ENCODE peak calls at places on chromosomes 16 and 17, in seven cellular contexts. I, A, Y, R, O, S and V are unnamed samples.
A peak's percentile ranks its signal among the peaks of the same experiment; 100 is the strongest.

GRCh38 chr16:75062135-75062943 is 54.2 kb downstream of the LDHD start:
- DNase-seq in O (no peak), R (no peak), I (no peak), S (no peak), A (no peak), Y (no peak), V (peak; percentile 69)

GRCh38 chr16:52603015-52603414 is 56.1 kb upstream of the TOX3 start:
- DNase-seq in R (no peak), A (no peak), I (no peak), Y (no peak), O (no peak), S (no peak), V (no peak)

GRCh38 chr17:38761612-38762011 is 9.1 kb downstream of the PSMB3 start:
- DNase-seq in R (peak; percentile 42), A (no peak), Y (peak; percentile 66), S (no peak), O (peak; percentile 36), I (peak; percentile 28), V (peak; percentile 32)

GRCh38 chr17:10266477-10266876 is 68.1 kb upstream of the GAS7 start:
- DNase-seq in I (no peak), R (no peak), O (no peak), Y (no peak), A (no peak), S (no peak), V (no peak)

GRCh38 chr17:62680541-62681052 is 53.1 kb downstream of the MRC2 start:
- DNase-seq in R (no peak), O (no peak), S (no peak), A (no peak), I (no peak), Y (no peak), V (no peak)

GRCh38 chr17:3534881-3535252 is 22.7 kb downstream of the TRPV3 start:
- DNase-seq in Y (no peak), R (no peak), I (no peak), S (no peak), O (peak; percentile 10), A (no peak), V (peak; percentile 10)

GRCh38 chr16:84408314-84408690 is 40.0 kb downstream of the ATP2C2 start:
- DNase-seq in I (no peak), A (no peak), O (no peak), Y (no peak), R (no peak), S (no peak), V (no peak)

GRCh38 chr16:2992383-2993081 is 12.3 kb upstream of the PKMYT1 start:
- DNase-seq in O (no peak), R (no peak), Y (no peak), I (no peak), A (no peak), S (no peak), V (no peak)

GRCh38 chr16:1180772-1181714 is 28.1 kb downstream of the CACNA1H start:
- DNase-seq in S (no peak), I (no peak), O (no peak), A (no peak), Y (peak; percentile 12), R (no peak), V (no peak)

GRCh38 chr16:85313541-85314208 is 201.4 kb upstream of the CIBAR2 start:
- DNase-seq in S (no peak), I (no peak), O (no peak), Y (no peak), A (no peak), R (no peak), V (peak; percentile 21)

GRCh38 chr16:51621610-51622009 is 470.5 kb upstream of the SALL1 start:
- DNase-seq in Y (no peak), O (no peak), I (no peak), A (no peak), S (no peak), R (no peak), V (no peak)

GRCh38 chr17:57104461-57105175 is 19.6 kb downstream of the AKAP1 start:
- DNase-seq in S (no peak), Y (no peak), I (no peak), O (no peak), A (no peak), R (peak; percentile 23), V (peak; percentile 58)

GRCh38 chr16:50585331-50585776 is 37.2 kb downstream of the NKD1 start:
- DNase-seq in R (no peak), A (no peak), Y (no peak), S (no peak), I (no peak), O (no peak), V (no peak)

GRCh38 chr17:62605588-62605987 is 21.9 kb upstream of the MRC2 start:
- DNase-seq in A (no peak), R (no peak), O (no peak), Y (no peak), S (no peak), I (no peak), V (no peak)

GRCh38 chr16:72875291-72876036 is 172.5 kb downstream of the ZFHX3 start:
- DNase-seq in R (peak; percentile 28), I (no peak), Y (no peak), S (no peak), O (no peak), A (no peak), V (no peak)

GRCh38 chr16:89104930-89105571 is 11.4 kb downstream of the ACSF3 start:
- DNase-seq in O (no peak), S (no peak), R (no peak), Y (no peak), I (no peak), A (no peak), V (no peak)

GRCh38 chr17:539048-539447 is 175.6 kb downstream of the VPS53 start:
- DNase-seq in I (no peak), S (no peak), A (no peak), Y (no peak), O (no peak), R (no peak), V (no peak)

GRCh38 chr17:32494621-32495346 is 8.0 kb downstream of the CDK5R1 start:
- DNase-seq in I (peak; percentile 80), O (no peak), R (no peak), Y (no peak), A (no peak), S (no peak), V (no peak)

GRCh38 chr17:11900655-11901054 is 96.6 kb downstream of the ZNF18 start:
- DNase-seq in A (no peak), R (no peak), Y (no peak), I (no peak), S (no peak), O (no peak), V (no peak)

GRCh38 chr16:598823-599739 is 9.2 kb downstream of the RAB40C start:
- DNase-seq in O (no peak), R (no peak), I (no peak), Y (no peak), S (no peak), A (no peak), V (no peak)

GRCh38 chr16:11913425-11914079 is 2.2 kb downstream of the GSPT1 start:
- DNase-seq in S (no peak), A (no peak), Y (peak; percentile 43), I (no peak), O (peak; percentile 70), R (no peak), V (peak; percentile 41)

GRCh38 chr17:40992666-40993065 is 1.3 kb downstream of the KRTAP3-3 start:
- DNase-seq in O (no peak), Y (no peak), I (no peak), S (no peak), A (no peak), R (no peak), V (no peak)

GRCh38 chr16:11050954-11051353 is 106.6 kb downstream of the CLEC16A start:
- DNase-seq in I (peak; percentile 33), A (no peak), O (no peak), Y (no peak), R (no peak), S (no peak), V (no peak)

GRCh38 chr16:27401768-27402568 is at the start of gene IL21R:
- DNase-seq in R (peak; percentile 67), Y (peak; percentile 62), O (peak; percentile 91), I (no peak), A (peak; percentile 87), S (peak; percentile 74), V (peak; percentile 61)

GRCh38 chr16:84883301-84883700 is 63.5 kb downstream of the CRISPLD2 start:
- DNase-seq in S (no peak), O (no peak), R (peak; percentile 12), A (no peak), I (no peak), Y (no peak), V (no peak)